ENCODE peak calls at places on chromosomes 6 and 20, in seven cellular contexts. B is WTC11; G is EL; H is fibroblast of lung; L is NCI-H2029; O is activated CD4-positive, alpha-beta T cell treated with anti-CD3 and anti-CD28 coated beads for 48 hours; X is HCT116. E is an unnamed sample.

GRCh38 chr6:113293106-113293505 is 564.0 kb upstream of the MARCKS start:
- DNase-seq in B (no peak), G (no peak), H (peak), L (no peak), O (no peak), X (no peak), E (no peak)

GRCh38 chr6:167426620-167427019 is 101.7 kb downstream of the TTLL2 start:
- DNase-seq in B (no peak), G (no peak), H (no peak), L (peak), O (no peak), X (no peak), E (no peak)

GRCh38 chr6:21023210-21023609 is 489.0 kb downstream of the CDKAL1 start:
- DNase-seq in B (no peak), G (no peak), H (no peak), L (peak), O (no peak), X (no peak), E (no peak)

GRCh38 chr6:142459267-142459666 is 157.5 kb downstream of the ADGRG6 start:
- DNase-seq in B (no peak), G (no peak), H (peak), L (no peak), O (no peak), X (no peak), E (no peak)

GRCh38 chr6:132690678-132691077 is 23.2 kb downstream of the VNN1 start:
- DNase-seq in B (no peak), G (no peak), H (no peak), L (no peak), O (no peak), X (no peak), E (no peak)

GRCh38 chr6:52731719-52732118 is 31.6 kb downstream of the GSTA2 start:
- DNase-seq in B (peak), G (no peak), H (peak), L (peak), O (no peak), X (no peak), E (no peak)

GRCh38 chr20:20761302-20761701 is 48.9 kb upstream of the RALGAPA2 start:
- DNase-seq in B (no peak), G (no peak), H (no peak), L (no peak), O (no peak), X (no peak), E (peak)

GRCh38 chr20:62618622-62619529 is 23.4 kb upstream of the SLCO4A1 start:
- DNase-seq in B (peak), G (no peak), H (no peak), L (no peak), O (peak), X (no peak), E (no peak)

GRCh38 chr20:31695849-31696804 is 26.5 kb downstream of the BCL2L1 start:
- DNase-seq in B (no peak), G (peak), H (peak), L (no peak), O (no peak), X (peak), E (peak)

GRCh38 chr6:65701325-65701724 is 5.7 kb downstream of the EYS start:
- DNase-seq in B (no peak), G (no peak), H (no peak), L (no peak), O (no peak), X (no peak), E (no peak)

GRCh38 chr20:59364611-59365010 is 64.2 kb downstream of the EDN3 start:
- DNase-seq in B (no peak), G (no peak), H (no peak), L (no peak), O (no peak), X (no peak), E (no peak)

GRCh38 chr6:131281471-131282270 is 146.4 kb downstream of the AKAP7 start:
- DNase-seq in B (peak), G (no peak), H (peak), L (no peak), O (peak), X (no peak), E (peak)